ENCODE peak calls at places on chromosomes 16 and 17, in six cellular contexts. J is neural progenitor cell; K is right cardiac atrium; Z is EL; Q is PC-3; Y is effector memory CD8-positive, alpha-beta T cell. H is an unnamed sample.

GRCh38 chr17:55167024-55167721 is 97.6 kb upstream of the HLF start:
- DNase-seq in J (no peak), K (no peak), Z (no peak), Q (peak; percentile 34), Y (no peak), H (no peak)

GRCh38 chr17:28575126-28575795 is 1.4 kb downstream of the ALDOC start:
- DNase-seq in J (peak; percentile 17), K (peak; percentile 82), Z (no peak), Q (no peak), Y (no peak), H (no peak)

GRCh38 chr16:78505544-78506371 is 406.3 kb downstream of the WWOX start:
- DNase-seq in J (no peak), K (peak; percentile 92), Z (no peak), Q (no peak), Y (no peak), H (no peak)

GRCh38 chr17:45946841-45947256 is 52.2 kb upstream of the STH start:
- DNase-seq in J (no peak), K (peak; percentile 63), Z (no peak), Q (no peak), Y (no peak), H (no peak)

GRCh38 chr17:68771867-68772515 is 170.8 kb upstream of the FAM20A start:
- DNase-seq in J (peak; percentile 61), K (no peak), Z (peak; percentile 70), Q (peak; percentile 81), Y (no peak), H (peak; percentile 57)

GRCh38 chr17:55177159-55177913 is 87.4 kb upstream of the HLF start:
- DNase-seq in J (peak; percentile 37), K (no peak), Z (peak; percentile 7), Q (peak; percentile 41), Y (no peak), H (no peak)

GRCh38 chr17:78360371-78361226 is 722 bp upstream of the SOCS3 start:
- DNase-seq in J (peak; percentile 96), K (peak; percentile 98), Z (peak; percentile 86), Q (peak; percentile 98), Y (peak; percentile 91), H (peak; percentile 84)

GRCh38 chr16:75653926-75654325 is 6.4 kb downstream of the TERF2IP start:
- DNase-seq in J (no peak), K (no peak), Z (peak; percentile 62), Q (no peak), Y (no peak), H (no peak)

GRCh38 chr16:66619036-66619435 is 14.5 kb downstream of the CMTM3 start:
- DNase-seq in J (no peak), K (no peak), Z (peak; percentile 49), Q (no peak), Y (no peak), H (no peak)

GRCh38 chr17:400257-400656 is 47.6 kb upstream of the RPH3AL start:
- DNase-seq in J (no peak), K (no peak), Z (no peak), Q (no peak), Y (no peak), H (no peak)

GRCh38 chr16:46627746-46628145 is 6.6 kb upstream of the SHCBP1 start:
- DNase-seq in J (no peak), K (no peak), Z (no peak), Q (no peak), Y (no peak), H (no peak)

GRCh38 chr16:86044241-86044671 is 145.3 kb downstream of the IRF8 start:
- DNase-seq in J (peak; percentile 86), K (peak; percentile 71), Z (peak; percentile 50), Q (peak; percentile 6), Y (no peak), H (peak; percentile 56)

GRCh38 chr16:26672206-26672605 is 394.5 kb upstream of the C16orf82 start:
- DNase-seq in J (no peak), K (no peak), Z (no peak), Q (no peak), Y (no peak), H (no peak)

GRCh38 chr17:10096556-10096955 is 101.8 kb downstream of the GAS7 start:
- DNase-seq in J (no peak), K (peak; percentile 27), Z (no peak), Q (no peak), Y (no peak), H (no peak)

GRCh38 chr17:75097865-75098264 is 10.1 kb downstream of the SLC16A5 start:
- DNase-seq in J (no peak), K (peak; percentile 40), Z (no peak), Q (no peak), Y (no peak), H (no peak)

GRCh38 chr16:30069575-30070462 is 4.3 kb downstream of the ALDOA start:
- DNase-seq in J (no peak), K (peak; percentile 81), Z (no peak), Q (no peak), Y (no peak), H (no peak)

GRCh38 chr17:60442271-60443201 is 20.2 kb downstream of the CHCT1 start:
- DNase-seq in J (no peak), K (no peak), Z (peak; percentile 77), Q (peak; percentile 26), Y (no peak), H (peak; percentile 29)

GRCh38 chr16:58820359-58820758 is 86.2 kb upstream of the GOT2 start:
- DNase-seq in J (no peak), K (no peak), Z (no peak), Q (no peak), Y (no peak), H (no peak)

GRCh38 chr16:87453326-87453725 is 39.5 kb downstream of the ZCCHC14 start:
- DNase-seq in J (no peak), K (peak; percentile 30), Z (no peak), Q (no peak), Y (no peak), H (no peak)

GRCh38 chr17:6061290-6061689 is 8.9 kb upstream of the WSCD1 start:
- DNase-seq in J (no peak), K (no peak), Z (peak; percentile 71), Q (peak; percentile 88), Y (no peak), H (peak; percentile 55)

GRCh38 chr16:79970551-79971236 is 370.2 kb upstream of the MAF start:
- DNase-seq in J (no peak), K (peak; percentile 88), Z (no peak), Q (no peak), Y (no peak), H (peak; percentile 40)

GRCh38 chr17:41625602-41626001 is 1.2 kb upstream of the KRT17 start:
- DNase-seq in J (no peak), K (no peak), Z (no peak), Q (peak; percentile 71), Y (no peak), H (peak; percentile 35)

GRCh38 chr16:70746708-70747424 is 54.1 kb downstream of the VAC14 start:
- DNase-seq in J (no peak), K (peak; percentile 74), Z (peak; percentile 92), Q (peak; percentile 94), Y (no peak), H (peak; percentile 98)

GRCh38 chr16:546909-547770 is 13.1 kb upstream of the PRR35 start:
- DNase-seq in J (peak; percentile 82), K (peak; percentile 87), Z (no peak), Q (no peak), Y (peak; percentile 32), H (no peak)

GRCh38 chr17:64494121-64494520 is 2.7 kb downstream of the POLG2 start:
- DNase-seq in J (no peak), K (no peak), Z (no peak), Q (no peak), Y (no peak), H (no peak)

GRCh38 chr16:22189473-22190168 is 16.5 kb upstream of the EEF2K start:
- DNase-seq in J (no peak), K (peak; percentile 86), Z (peak; percentile 41), Q (peak; percentile 41), Y (peak; percentile 87), H (no peak)

H was measured in A172.